ENCODE peak calls at places on chromosome 22, in four cellular contexts. V is A549, D is upper lobe of left lung, X is GM12878. L is an unnamed sample.

GRCh38 chr22:38246046-38246658 is 26.7 kb downstream of the TMEM184B start:
- ATAC-seq in V (peak; percentile 35), D (no peak), X (no peak), L (no peak)

GRCh38 chr22:42202048-42202447 is 68.4 kb downstream of the TCF20 start:
- ATAC-seq in V (no peak), D (no peak), X (no peak), L (no peak)

GRCh38 chr22:50259302-50259701 is 2.2 kb downstream of the MAPK12 start:
- ATAC-seq in V (no peak), D (no peak), X (no peak), L (no peak)

GRCh38 chr22:35480143-35480542 is 60.5 kb upstream of the RASD2 start:
- ATAC-seq in V (no peak), D (no peak), X (peak; percentile 27), L (peak; percentile 60)

GRCh38 chr22:49349841-49350381 is 477.8 kb downstream of the BRD1 start:
- ATAC-seq in V (no peak), D (no peak), X (no peak), L (no peak)

GRCh38 chr22:24695958-24696511 is 78.5 kb downstream of the PIWIL3 start:
- ATAC-seq in V (no peak), D (peak; percentile 25), X (no peak), L (no peak)

GRCh38 chr22:40593460-40594273 is 42.9 kb downstream of the MRTFA start:
- ATAC-seq in V (no peak), D (no peak), X (peak; percentile 65), L (no peak)

GRCh38 chr22:26546282-26546681 is 34.0 kb upstream of the TFIP11 start:
- ATAC-seq in V (no peak), D (no peak), X (no peak), L (no peak)

GRCh38 chr22:35766654-35767580 is 49.2 kb downstream of the APOL5 start:
- ATAC-seq in V (no peak), D (no peak), X (no peak), L (peak; percentile 55)

GRCh38 chr22:37751449-37752188 is 54.8 kb downstream of the TRIOBP start:
- ATAC-seq in V (peak; percentile 4), D (no peak), X (no peak), L (no peak)

GRCh38 chr22:22171357-22172218 is 73.0 kb upstream of the VPREB1 start:
- ATAC-seq in V (peak; percentile 92), D (no peak), X (no peak), L (no peak)

GRCh38 chr22:41844513-41844912 is 11.6 kb downstream of the SREBF2 start:
- ATAC-seq in V (no peak), D (no peak), X (no peak), L (no peak)

GRCh38 chr22:50251472-50252054 is 498 bp upstream of the HDAC10 start:
- ATAC-seq in V (no peak), D (peak; percentile 0), X (no peak), L (no peak)

GRCh38 chr22:28419916-28420315 is 259.7 kb downstream of the TTC28 start:
- ATAC-seq in V (no peak), D (no peak), X (no peak), L (no peak)

GRCh38 chr22:19853879-19854777 is 546 bp downstream of the GNB1L start:
- ATAC-seq in V (no peak), D (peak; percentile 12), X (peak; percentile 6), L (peak; percentile 2)

DNA sequence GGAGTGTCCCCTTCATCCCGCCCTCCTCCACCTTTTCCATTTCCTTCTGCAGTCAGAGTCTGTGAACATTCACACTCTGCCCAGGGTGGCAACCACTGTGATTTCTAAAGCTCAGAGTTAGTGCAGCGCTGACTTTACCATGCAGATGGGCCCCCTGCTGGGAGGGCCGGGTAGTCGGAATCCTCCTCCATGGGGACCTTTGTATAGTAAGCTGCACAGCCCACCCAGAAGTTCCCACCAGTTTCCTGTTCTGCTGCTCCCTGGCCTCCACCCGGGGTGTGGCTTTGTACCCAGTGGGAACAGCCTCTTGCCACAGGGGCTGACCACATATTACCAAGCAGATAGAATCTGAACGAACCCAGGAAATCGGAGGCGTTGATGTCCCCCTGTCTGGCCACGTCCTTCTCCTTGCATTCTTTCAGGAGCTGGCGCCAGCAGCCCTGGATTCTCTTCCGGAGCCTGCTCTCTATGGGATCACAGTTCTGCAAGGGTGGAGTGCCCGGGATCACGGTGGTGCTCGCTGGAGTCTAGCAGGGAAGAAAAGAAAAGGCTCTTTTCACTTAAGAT is 125.3 kb downstream of the MPPED1 start:
- ATAC-seq in V (no peak), D (no peak), X (peak; percentile 34), L (no peak)
- TF ChIP-seq EP300 in V (no peak), D (no peak), X (no peak), L (no peak)

GRCh38 chr22:33866521-33866920 is 53.8 kb downstream of the LARGE1 start:
- ATAC-seq in V (no peak), D (no peak), X (no peak), L (no peak)

GRCh38 chr22:33864723-33865130 is 55.5 kb downstream of the LARGE1 start:
- ATAC-seq in V (no peak), D (no peak), X (peak; percentile 55), L (no peak)

GRCh38 chr22:33865248-33865647 is 55.0 kb downstream of the LARGE1 start:
- ATAC-seq in V (no peak), D (no peak), X (no peak), L (no peak)

GRCh38 chr22:33865996-33866395 is 54.3 kb downstream of the LARGE1 start:
- ATAC-seq in V (no peak), D (no peak), X (no peak), L (no peak)

GRCh38 chr22:33867118-33867863 is 53.0 kb downstream of the LARGE1 start:
- ATAC-seq in V (peak; percentile 50), D (no peak), X (no peak), L (no peak)
- H3K4me1 ChIP-seq in V (peaks cover 8% of the 10 kb centered on the region), D (peaks cover 10% of the 10 kb centered on the region), X (peaks cover 19% of the 10 kb centered on the region), L (peaks cover 71% of the 10 kb centered on the region)

GRCh38 chr22:31394326-31394725 is 5.1 kb upstream of the DRG1 start:
- ATAC-seq in V (no peak), D (no peak), X (no peak), L (no peak)

GRCh38 chr22:31400023-31400397 is 606 bp downstream of the DRG1 start:
- ATAC-seq in V (no peak), D (peak; percentile 1), X (no peak), L (no peak)

GRCh38 chr22:31393890-31394289 is 5.5 kb upstream of the DRG1 start:
- ATAC-seq in V (no peak), D (no peak), X (no peak), L (no peak)

DNA sequence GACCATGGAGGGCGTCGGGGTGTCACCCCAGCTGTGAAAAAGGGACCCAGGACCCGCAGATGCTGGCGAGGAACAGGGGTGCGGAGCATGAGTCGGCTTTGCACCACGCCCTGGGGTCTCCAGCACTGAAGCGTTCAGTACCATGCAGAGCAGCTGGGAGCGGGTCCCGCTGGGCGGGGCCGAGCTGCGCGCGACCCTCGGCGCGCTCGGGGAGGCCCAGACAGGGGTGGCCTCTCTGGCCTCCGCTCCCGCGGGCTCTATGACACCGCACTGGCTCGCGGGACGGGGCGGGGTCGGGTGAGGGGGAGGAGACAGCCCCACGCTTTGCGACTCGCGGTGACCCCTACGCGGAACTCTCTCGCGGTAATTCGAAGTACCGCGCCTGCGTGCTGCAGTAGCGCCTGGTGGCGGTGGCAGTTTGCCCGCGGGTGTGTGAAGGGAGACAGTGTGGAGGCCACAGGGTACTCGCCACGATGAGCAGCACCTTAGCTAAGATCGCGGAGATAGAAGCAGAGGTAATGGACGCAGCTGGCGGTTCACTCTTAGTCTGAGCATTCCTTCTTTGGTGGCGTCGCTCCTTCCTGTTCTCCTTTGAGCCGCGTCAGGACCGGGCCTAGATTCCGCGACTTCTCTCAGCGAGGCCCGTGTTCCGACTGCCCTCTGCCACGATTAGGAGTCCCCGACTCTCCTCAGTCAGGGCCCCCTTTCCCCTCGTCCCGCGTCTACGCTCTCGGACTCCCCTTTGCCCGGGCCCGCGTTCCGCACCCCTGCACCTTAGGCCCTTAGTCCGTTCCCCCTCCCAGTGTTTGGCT is at the start of gene DRG1:
- ATAC-seq in V (peak; percentile 99), D (peak; percentile 99), X (peak; percentile 99), L (peak; percentile 100)
- TF ChIP-seq POLR2A in V (peak; percentile 76), D (peak; percentile 59), X (peak; percentile 99), L (peak; percentile 95)

GRCh38 chr22:46650078-46650810 is 30.1 kb downstream of the GRAMD4 start:
- ATAC-seq in V (no peak), D (no peak), X (no peak), L (no peak)

GRCh38 chr22:46651316-46651715 is 31.1 kb downstream of the GRAMD4 start:
- ATAC-seq in V (no peak), D (no peak), X (no peak), L (no peak)

GRCh38 chr22:46646531-46647211 is 26.5 kb downstream of the GRAMD4 start:
- ATAC-seq in V (no peak), D (no peak), X (no peak), L (no peak)

GRCh38 chr22:46652081-46652929 is 32.1 kb downstream of the GRAMD4 start:
- ATAC-seq in V (peak; percentile 25), D (no peak), X (no peak), L (no peak)

DNA sequence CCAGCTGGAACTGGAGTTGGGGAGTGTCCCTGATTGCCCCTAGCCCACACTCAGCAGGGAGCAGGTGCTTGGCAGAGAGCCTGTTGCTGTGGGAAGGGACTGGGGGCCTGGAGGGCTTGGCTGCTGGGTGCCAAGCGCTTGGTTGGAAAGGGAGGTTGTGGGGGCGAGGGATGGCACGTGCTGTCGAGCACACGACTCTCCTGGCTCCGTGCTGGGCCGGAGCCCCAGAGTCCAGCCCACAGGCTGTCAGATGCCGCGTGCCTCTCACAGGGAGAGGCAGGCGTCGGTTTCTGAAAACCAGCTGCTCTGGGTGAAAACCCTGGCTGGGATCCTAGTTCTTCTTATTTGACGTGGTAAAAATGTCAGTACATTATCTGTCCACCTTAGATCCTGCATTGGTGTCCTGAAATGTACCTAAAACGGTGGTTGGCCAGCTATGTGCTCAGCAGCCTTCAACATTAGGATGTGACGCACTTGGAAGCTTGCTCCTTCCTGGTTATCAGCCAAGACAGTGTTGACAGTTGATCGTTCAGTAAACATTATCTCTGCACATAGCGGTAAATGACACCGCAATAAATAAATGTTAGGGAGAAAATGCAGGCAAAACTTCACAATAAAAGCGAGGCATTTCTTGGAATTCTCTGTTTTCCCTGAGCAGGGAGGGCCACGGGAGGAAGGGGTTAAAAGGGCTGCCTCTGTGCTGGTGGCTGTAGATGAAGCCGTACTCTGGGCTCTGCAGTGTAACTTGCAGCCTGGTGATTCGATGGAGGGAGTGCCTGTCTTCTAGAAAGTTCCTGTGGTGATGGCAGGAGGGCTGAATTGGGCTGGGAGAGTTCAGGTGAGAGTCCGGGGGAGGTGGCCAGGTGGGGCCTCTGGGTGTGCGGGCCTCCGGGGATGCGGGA is 29.2 kb downstream of the GRAMD4 start:
- ATAC-seq in V (peak; percentile 72), D (no peak), X (no peak), L (peak; percentile 35)
- TF ChIP-seq EP300 in V (no peak), D (no peak), X (no peak), L (no peak)

L was measured in gastroesophageal sphincter.